ENCODE peak calls at places on chromosomes 2 and 18, in seven cellular contexts. I is H9, W is IMR-90, E is neuronal stem cell, Y is H1, T is mesenchymal stem cell, X is trophoblast cell. S is an unnamed sample.

GRCh38 chr2:238370482-238371372 is 50.4 kb downstream of the TRAF3IP1 start:
- DNase-seq in E (peak; percentile 29), T (peak; percentile 64), X (peak; percentile 75), Y (no peak), W (peak; percentile 67), I (no peak), S (peak; percentile 61)

GRCh38 chr2:74419345-74419744 is 2.1 kb downstream of the C2orf81 start:
- DNase-seq in X (no peak), I (no peak), T (no peak), Y (no peak), W (no peak), E (no peak), S (no peak)

GRCh38 chr2:241849616-241850543 is 8.8 kb downstream of the PDCD1 start:
- DNase-seq in I (peak; percentile 13), T (no peak), Y (no peak), W (no peak), E (no peak), X (no peak), S (no peak)

GRCh38 chr2:228927028-228928010 is 343.8 kb downstream of the PID1 start:
- DNase-seq in I (no peak), X (no peak), Y (no peak), T (no peak), W (no peak), E (no peak), S (no peak)

GRCh38 chr18:41922171-41922570 is 32.9 kb upstream of the PIK3C3 start:
- DNase-seq in E (no peak), W (no peak), I (no peak), T (no peak), X (no peak), Y (no peak), S (no peak)

GRCh38 chr2:237500681-237501424 is 13.8 kb downstream of the MLPH start:
- DNase-seq in W (peak; percentile 100), Y (peak; percentile 53), T (peak; percentile 100), X (peak; percentile 89), E (no peak), I (no peak), S (peak; percentile 96)

GRCh38 chr2:42054657-42055430 is 7.0 kb downstream of the PKDCC start:
- DNase-seq in E (no peak), T (no peak), X (no peak), W (no peak), Y (no peak), I (peak; percentile 86), S (peak; percentile 64)

GRCh38 chr18:14921547-14921946 is 173.6 kb downstream of the ANKRD30B start:
- DNase-seq in I (no peak), W (no peak), Y (no peak), E (no peak), X (no peak), T (no peak), S (no peak)

GRCh38 chr2:228869601-228870264 is 401.4 kb downstream of the PID1 start:
- DNase-seq in I (no peak), T (no peak), E (no peak), W (no peak), Y (no peak), X (no peak), S (peak; percentile 22)

GRCh38 chr2:67564626-67565025 is 167.5 kb downstream of the ETAA1 start:
- DNase-seq in X (no peak), I (no peak), W (no peak), Y (no peak), T (no peak), E (no peak), S (no peak)
- H3K4me1 ChIP-seq in X (no peaks in the 10 kb centered on the region), I (no peaks in the 10 kb centered on the region), W (peaks cover 22% of the 10 kb centered on the region), Y (no peaks in the 10 kb centered on the region), T (peaks cover 6% of the 10 kb centered on the region), E (no peaks in the 10 kb centered on the region), S (no peaks in the 10 kb centered on the region)

DNA sequence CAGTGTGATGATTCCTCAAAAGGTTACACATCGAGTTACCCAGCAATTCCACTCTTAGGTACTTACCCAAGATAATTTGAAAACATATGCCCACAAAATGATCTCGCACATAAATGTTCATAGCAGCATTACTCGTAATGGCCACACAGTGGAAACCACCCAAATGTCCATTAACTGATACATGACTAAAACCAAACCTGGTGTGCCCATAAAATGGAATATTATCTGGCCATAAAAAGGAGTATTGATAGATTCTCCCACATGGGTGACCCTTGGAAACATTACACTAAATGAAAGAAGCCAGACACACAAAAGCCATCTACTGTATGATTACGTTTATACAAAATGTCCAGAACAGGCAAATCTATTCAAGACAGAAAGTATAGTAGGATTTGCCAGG is 70.4 kb downstream of the ALPK2 start:
- DNase-seq in T (peak; percentile 16), X (no peak), W (peak; percentile 31), I (no peak), E (no peak), Y (no peak), S (no peak)
- H2BK5ac ChIP-seq in T (no peak overlapping the region), X (no peak overlapping the region), W (no peak overlapping the region), I (no peak overlapping the region), E (no peak overlapping the region), Y (no peak overlapping the region), S (no peak overlapping the region)

DNA sequence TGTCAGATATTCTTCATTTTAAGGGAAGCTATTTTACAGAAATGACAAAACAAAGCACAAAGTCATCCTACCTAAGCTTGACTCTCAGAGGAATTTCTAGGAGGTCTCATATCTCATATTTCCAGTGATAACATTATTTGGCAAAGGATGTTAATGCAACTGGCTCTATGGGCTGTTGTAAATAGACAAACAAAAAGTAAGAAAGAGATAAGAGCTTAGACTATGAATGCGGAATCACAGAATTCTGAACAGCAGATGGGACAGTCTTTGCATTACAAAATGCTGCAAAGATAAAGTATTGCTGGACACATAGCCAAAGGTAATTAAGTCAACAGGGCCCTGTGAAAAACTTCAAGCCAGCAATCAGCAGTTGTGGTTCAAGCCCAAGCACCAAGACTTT is 23.9 kb downstream of the PIAS2 start:
- DNase-seq in Y (no peak), E (no peak), X (no peak), I (no peak), T (no peak), W (no peak), S (no peak)
- H3K79me1 ChIP-seq in Y (peaks cover 9% of the 10 kb centered on the region), E (peaks cover 2% of the 10 kb centered on the region), X (no peaks in the 10 kb centered on the region), I (peaks cover 23% of the 10 kb centered on the region), T (peaks cover 33% of the 10 kb centered on the region), W (peaks cover 22% of the 10 kb centered on the region), S (peaks cover 9% of the 10 kb centered on the region)

GRCh38 chr2:54671010-54671409 is 52.5 kb upstream of the EML6 start:
- DNase-seq in X (no peak), W (no peak), I (no peak), T (no peak), E (no peak), Y (no peak), S (no peak)
- H3K4me1 ChIP-seq in X (peaks cover 12% of the 10 kb centered on the region), W (peaks cover 20% of the 10 kb centered on the region), I (no peaks in the 10 kb centered on the region), T (peaks cover under 1% of the 10 kb centered on the region), E (peaks cover 7% of the 10 kb centered on the region), Y (no peaks in the 10 kb centered on the region), S (no peaks in the 10 kb centered on the region)